ENCODE peak calls at places on chromosomes 7 and 10, in eight cellular contexts. Z is GM23248, C is astrocyte, O is NT2/D1, L is fibroblast of lung, S is H9, F is HepG2, E is HCT116. I is an unnamed sample.

GRCh38 chr10:5552376-5553321 is 27.9 kb downstream of the CALML3 start:
- DNase-seq in C (no peak), O (no peak), S (no peak), E (no peak), F (no peak), Z (no peak), L (no peak), I (no peak)

GRCh38 chr10:23174075-23174973 is 17.8 kb upstream of the PTF1A start:
- DNase-seq in O (no peak), S (no peak), E (no peak), Z (no peak), L (no peak), F (no peak), C (no peak), I (no peak)

GRCh38 chr10:78462221-78462620 is 428.6 kb downstream of the RPS24 start:
- DNase-seq in F (no peak), E (no peak), L (no peak), C (peak; percentile 43), Z (no peak), S (peak; percentile 12), O (no peak), I (no peak)

GRCh38 chr7:32958046-32959025 is 1.1 kb downstream of the FKBP9 start:
- DNase-seq in S (peak; percentile 39), O (no peak), L (peak; percentile 58), C (peak; percentile 39), F (peak; percentile 8), E (no peak), Z (peak; percentile 89), I (no peak)

GRCh38 chr10:117627561-117627960 is 85.0 kb downstream of the EMX2 start:
- DNase-seq in C (no peak), F (no peak), L (no peak), S (no peak), O (no peak), Z (no peak), E (no peak), I (no peak)

GRCh38 chr7:28686418-28686800 is 271.7 kb downstream of the TRIL start:
- DNase-seq in L (peak; percentile 77), C (peak; percentile 83), F (no peak), O (peak; percentile 75), Z (peak; percentile 86), E (no peak), S (peak; percentile 66), I (peak; percentile 69)

GRCh38 chr10:51231754-51232153 is 157.5 kb downstream of the PRKG1 start:
- DNase-seq in C (no peak), E (no peak), S (no peak), F (no peak), Z (peak; percentile 55), O (no peak), L (no peak), I (no peak)

GRCh38 chr10:5094265-5095205 is at the start of gene AKR1C3:
- DNase-seq in C (peak; percentile 50), F (peak; percentile 78), Z (peak; percentile 88), S (peak; percentile 60), L (peak; percentile 84), E (peak; percentile 51), O (peak; percentile 27), I (no peak)

GRCh38 chr7:124369310-124369709 is 336.4 kb upstream of the TMEM229A start:
- DNase-seq in E (no peak), Z (no peak), L (peak; percentile 3), C (no peak), O (no peak), F (no peak), S (no peak), I (peak; percentile 3)

GRCh38 chr7:3439333-3440030 is 138.4 kb downstream of the SDK1 start:
- DNase-seq in F (no peak), C (peak; percentile 98), E (no peak), L (peak; percentile 99), S (no peak), Z (peak; percentile 44), O (no peak), I (no peak)

GRCh38 chr7:134548877-134549276 is at the start of gene AKR1B15:
- DNase-seq in F (no peak), O (no peak), S (no peak), L (no peak), Z (peak; percentile 83), C (no peak), E (no peak), I (no peak)

GRCh38 chr7:17132726-17133125 is 165.7 kb upstream of the AHR start:
- DNase-seq in C (no peak), F (no peak), O (no peak), S (no peak), Z (no peak), E (no peak), L (peak; percentile 39), I (no peak)

GRCh38 chr7:1810961-1811849 is 141.1 kb downstream of the ELFN1 start:
- DNase-seq in F (no peak), Z (peak; percentile 44), L (peak; percentile 48), C (no peak), E (no peak), S (no peak), O (no peak), I (no peak)

GRCh38 chr7:77351539-77352004 is 64.6 kb downstream of the GSAP start:
- DNase-seq in L (no peak), Z (no peak), E (no peak), O (no peak), C (no peak), F (no peak), S (no peak), I (no peak)

GRCh38 chr7:114930829-114931655 is 9.1 kb downstream of the MDFIC start:
- DNase-seq in S (no peak), O (no peak), F (no peak), L (peak; percentile 42), C (peak; percentile 81), Z (peak; percentile 76), E (no peak), I (no peak)

GRCh38 chr10:84140036-84140379 is 699 bp downstream of the GHITM start:
- DNase-seq in O (no peak), L (peak; percentile 59), F (peak; percentile 51), Z (peak; percentile 66), C (peak; percentile 12), S (no peak), E (no peak), I (no peak)

GRCh38 chr7:25803117-25803887 is 348.7 kb upstream of the NFE2L3 start:
- DNase-seq in L (no peak), Z (no peak), E (no peak), S (no peak), C (no peak), O (no peak), F (no peak), I (no peak)

GRCh38 chr7:50725774-50726173 is 56.9 kb downstream of the GRB10 start:
- DNase-seq in C (no peak), L (no peak), Z (no peak), S (no peak), O (no peak), E (no peak), F (no peak), I (no peak)

GRCh38 chr7:121298831-121299239 is 30.0 kb upstream of the WNT16 start:
- DNase-seq in C (no peak), F (no peak), E (peak; percentile 91), O (no peak), Z (no peak), S (no peak), L (no peak), I (no peak)
- H3K9ac ChIP-seq in C (no peak overlapping the region), F (no peak overlapping the region), E (peak overlapping the region; percentile 59), O (no peak overlapping the region), Z (no peak overlapping the region), S (no peak overlapping the region), L (no peak overlapping the region), I (no peak overlapping the region)

DNA sequence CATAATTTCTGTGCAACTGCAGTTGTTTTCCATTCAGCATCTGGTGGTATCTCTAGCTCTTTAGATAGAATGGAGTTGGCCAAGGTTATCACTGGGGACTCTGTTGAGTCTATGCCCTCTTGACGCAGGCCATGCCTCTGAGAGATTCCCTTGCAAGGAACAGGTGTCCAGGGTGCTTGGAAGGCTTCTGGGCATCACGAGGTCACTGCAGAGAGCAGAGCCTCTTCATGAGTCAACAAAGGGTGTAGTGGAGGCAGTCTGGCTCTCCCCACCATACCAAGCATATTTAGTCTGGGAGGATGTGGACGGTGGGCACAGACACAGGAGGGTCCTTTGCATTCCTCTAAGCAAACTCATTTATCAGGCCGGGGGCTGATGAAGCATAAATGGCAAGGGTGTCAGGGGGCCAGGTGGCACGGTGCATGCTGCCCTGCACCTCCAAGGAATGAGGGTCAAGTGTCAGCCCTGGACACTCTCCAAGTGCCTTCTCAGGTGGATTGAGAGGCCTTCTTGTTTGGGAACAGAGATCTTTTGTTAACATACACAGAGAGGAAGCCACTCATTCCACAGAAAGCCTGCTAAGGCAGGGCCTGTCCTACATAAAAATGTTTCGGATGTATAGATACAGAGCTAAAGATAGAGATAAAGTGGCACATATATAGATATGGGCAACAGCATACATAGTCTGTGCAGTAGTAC is 328.6 kb downstream of the INHBA start:
- DNase-seq in O (no peak), L (no peak), Z (no peak), S (no peak), C (no peak), E (no peak), F (no peak), I (no peak)
- H3K9ac ChIP-seq in O (no peak overlapping the region), L (no peak overlapping the region), Z (no peak overlapping the region), S (no peak overlapping the region), C (no peak overlapping the region), E (no peak overlapping the region), F (no peak overlapping the region), I (no peak overlapping the region)

GRCh38 chr7:5696346-5697100 is 84.9 kb downstream of the RNF216 start:
- DNase-seq in S (no peak), F (no peak), C (no peak), E (no peak), Z (no peak), O (no peak), L (no peak), I (no peak)

GRCh38 chr7:5699467-5699866 is 82.0 kb downstream of the RNF216 start:
- DNase-seq in L (no peak), F (no peak), Z (no peak), C (no peak), S (no peak), O (no peak), E (no peak), I (no peak)

GRCh38 chr7:5699951-5700384 is 81.5 kb downstream of the RNF216 start:
- DNase-seq in O (no peak), L (no peak), S (no peak), F (no peak), E (no peak), C (no peak), Z (no peak), I (no peak)

GRCh38 chr7:5695709-5696345 is 85.6 kb downstream of the RNF216 start:
- DNase-seq in O (no peak), F (no peak), S (no peak), L (peak; percentile 94), E (no peak), C (no peak), Z (peak; percentile 77), I (no peak)

GRCh38 chr7:5697754-5698487 is 83.5 kb downstream of the RNF216 start:
- DNase-seq in F (no peak), L (no peak), C (no peak), Z (no peak), E (no peak), O (no peak), S (no peak), I (no peak)
- H3K9ac ChIP-seq in F (no peak overlapping the region), L (no peak overlapping the region), C (no peak overlapping the region), Z (no peak overlapping the region), E (no peak overlapping the region), O (no peak overlapping the region), S (no peak overlapping the region), I (no peak overlapping the region)

DNA sequence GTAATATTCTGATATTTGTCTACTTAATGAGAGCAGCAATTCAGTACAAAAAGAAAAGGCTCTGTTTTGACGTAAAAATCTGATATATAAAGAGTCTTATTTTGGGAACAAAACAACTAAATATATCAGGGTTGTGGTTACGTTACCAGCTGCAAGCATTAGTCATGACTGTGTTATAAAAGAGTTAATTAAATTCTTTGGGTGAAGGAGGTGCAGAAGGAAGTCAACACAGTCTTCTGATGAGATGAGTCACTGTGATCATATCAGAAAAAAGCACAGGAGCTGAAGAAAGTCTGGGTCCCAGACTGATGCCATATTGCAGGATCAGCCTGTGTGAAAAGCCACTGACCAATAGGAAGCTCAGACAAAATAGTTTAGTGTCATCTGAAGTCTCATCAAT is 234.3 kb upstream of the TEX47 start:
- DNase-seq in C (peak; percentile 56), E (peak; percentile 2), L (no peak), Z (no peak), F (no peak), O (no peak), S (no peak), I (no peak)
- H3K9ac ChIP-seq in C (no peak overlapping the region), E (no peak overlapping the region), L (no peak overlapping the region), Z (no peak overlapping the region), F (no peak overlapping the region), O (no peak overlapping the region), S (no peak overlapping the region), I (no peak overlapping the region)